ENCODE peak calls at places on chromosome 7, in five cellular contexts. L is ovary, T is GM10248, B is sigmoid colon, O is bronchial epithelial cell. Y is an unnamed sample.

GRCh38 chr7:140402178-140402835 is 1.6 kb upstream of the RAB19 start:
- DNase-seq in O (peak; percentile 46), L (no peak), T (no peak), B (no peak), Y (no peak)

GRCh38 chr7:147711429-147711828 is 879.1 kb upstream of the C7orf33 start:
- DNase-seq in T (no peak), B (no peak), L (no peak), O (no peak), Y (no peak)

GRCh38 chr7:30851651-30852359 is 59.8 kb upstream of the AQP1 start:
- DNase-seq in B (peak; percentile 89), T (no peak), O (no peak), L (no peak), Y (no peak)

GRCh38 chr7:84372155-84372621 is 177.6 kb upstream of the SEMA3A start:
- DNase-seq in T (no peak), O (peak; percentile 94), B (no peak), L (no peak), Y (no peak)

GRCh38 chr7:133484135-133484534 is 231.3 kb downstream of the EXOC4 start:
- DNase-seq in L (no peak), T (no peak), B (no peak), O (peak; percentile 55), Y (no peak)

GRCh38 chr7:29275493-29275892 is 80.9 kb downstream of the CHN2 start:
- DNase-seq in B (no peak), L (no peak), O (no peak), T (no peak), Y (no peak)

GRCh38 chr7:23486002-23486773 is 15.9 kb upstream of the IGF2BP3 start:
- DNase-seq in O (no peak), T (no peak), B (no peak), L (no peak), Y (no peak)

GRCh38 chr7:100655908-100656674 is at the start of gene ACTL6B:
- DNase-seq in O (no peak), L (peak; percentile 52), T (peak; percentile 55), B (no peak), Y (no peak)

GRCh38 chr7:122532406-122533269 is 166.3 kb downstream of the RNF133 start:
- DNase-seq in T (peak; percentile 5), B (no peak), O (peak; percentile 21), L (no peak), Y (no peak)

GRCh38 chr7:96669812-96670211 is 39.8 kb downstream of the SEM1 start:
- DNase-seq in L (no peak), T (no peak), B (no peak), O (peak; percentile 84), Y (no peak)

GRCh38 chr7:30721211-30721610 is 30.7 kb upstream of the INMT start:
- DNase-seq in L (no peak), O (no peak), T (no peak), B (no peak), Y (no peak)

GRCh38 chr7:91875851-91876250 is 4.7 kb downstream of the MTERF1 start:
- DNase-seq in O (no peak), L (no peak), T (no peak), B (no peak), Y (no peak)

GRCh38 chr7:32094516-32094915 is 24.3 kb upstream of the PDE1C start:
- DNase-seq in T (no peak), B (no peak), L (no peak), O (no peak), Y (no peak)

GRCh38 chr7:130996205-130996840 is 262.3 kb upstream of the KLF14 start:
- DNase-seq in L (no peak), O (no peak), T (no peak), B (no peak), Y (no peak)

GRCh38 chr7:55063633-55064032 is 44.8 kb downstream of the EGFR start:
- DNase-seq in B (no peak), T (no peak), O (peak; percentile 62), L (no peak), Y (no peak)

GRCh38 chr7:129066290-129067131 is 11.6 kb upstream of the TNPO3 start:
- DNase-seq in T (no peak), B (no peak), O (peak; percentile 73), L (no peak), Y (no peak)

GRCh38 chr7:107446531-107446930 is 23.3 kb upstream of the GPR22 start:
- DNase-seq in O (peak; percentile 51), T (no peak), L (no peak), B (no peak), Y (no peak)

GRCh38 chr7:112204776-112205347 is 1.3 kb downstream of the DOCK4 start:
- DNase-seq in T (peak; percentile 18), L (no peak), B (no peak), O (no peak), Y (no peak)

GRCh38 chr7:18356195-18356645 is 139.3 kb upstream of the HDAC9 start:
- DNase-seq in B (no peak), O (peak; percentile 31), L (no peak), T (peak; percentile 31), Y (peak; percentile 26)

GRCh38 chr7:12458520-12459131 is 55.0 kb upstream of the VWDE start:
- DNase-seq in L (no peak), B (no peak), T (peak; percentile 35), O (peak; percentile 34), Y (no peak)

GRCh38 chr7:70229242-70229641 is 631.0 kb downstream of the AUTS2 start:
- DNase-seq in B (no peak), O (no peak), L (no peak), T (no peak), Y (no peak)

GRCh38 chr7:120805636-120806388 is 52.1 kb downstream of the TSPAN12 start:
- DNase-seq in O (peak; percentile 41), L (peak; percentile 47), B (no peak), T (peak; percentile 53), Y (peak; percentile 11)

GRCh38 chr7:123209786-123210185 is 10.0 kb upstream of the SLC13A1 start:
- DNase-seq in O (peak; percentile 70), T (no peak), B (no peak), L (no peak), Y (no peak)

GRCh38 chr7:99864041-99864440 is 12.8 kb downstream of the OR2AE1 start:
- DNase-seq in O (no peak), L (no peak), T (no peak), B (no peak), Y (no peak)

GRCh38 chr7:30135551-30136271 is 925 bp downstream of the MTURN start:
- DNase-seq in O (peak; percentile 49), B (peak; percentile 81), L (peak; percentile 79), T (peak; percentile 57), Y (peak; percentile 47)

GRCh38 chr7:99893280-99893679 is 16.4 kb upstream of the OR2AE1 start:
- DNase-seq in L (no peak), T (no peak), B (no peak), O (no peak), Y (no peak)

GRCh38 chr7:123929620-123930019 is 4.6 kb downstream of the SPAM1 start:
- DNase-seq in T (no peak), L (no peak), B (no peak), O (no peak), Y (no peak)

GRCh38 chr7:24718977-24719491 is 38.2 kb downstream of the GSDME start:
- DNase-seq in B (no peak), O (no peak), L (no peak), T (peak; percentile 70), Y (peak; percentile 75)

GRCh38 chr7:39507866-39508551 is 58.2 kb upstream of the YAE1 start:
- DNase-seq in L (no peak), O (no peak), T (peak; percentile 15), B (no peak), Y (no peak)

DNA sequence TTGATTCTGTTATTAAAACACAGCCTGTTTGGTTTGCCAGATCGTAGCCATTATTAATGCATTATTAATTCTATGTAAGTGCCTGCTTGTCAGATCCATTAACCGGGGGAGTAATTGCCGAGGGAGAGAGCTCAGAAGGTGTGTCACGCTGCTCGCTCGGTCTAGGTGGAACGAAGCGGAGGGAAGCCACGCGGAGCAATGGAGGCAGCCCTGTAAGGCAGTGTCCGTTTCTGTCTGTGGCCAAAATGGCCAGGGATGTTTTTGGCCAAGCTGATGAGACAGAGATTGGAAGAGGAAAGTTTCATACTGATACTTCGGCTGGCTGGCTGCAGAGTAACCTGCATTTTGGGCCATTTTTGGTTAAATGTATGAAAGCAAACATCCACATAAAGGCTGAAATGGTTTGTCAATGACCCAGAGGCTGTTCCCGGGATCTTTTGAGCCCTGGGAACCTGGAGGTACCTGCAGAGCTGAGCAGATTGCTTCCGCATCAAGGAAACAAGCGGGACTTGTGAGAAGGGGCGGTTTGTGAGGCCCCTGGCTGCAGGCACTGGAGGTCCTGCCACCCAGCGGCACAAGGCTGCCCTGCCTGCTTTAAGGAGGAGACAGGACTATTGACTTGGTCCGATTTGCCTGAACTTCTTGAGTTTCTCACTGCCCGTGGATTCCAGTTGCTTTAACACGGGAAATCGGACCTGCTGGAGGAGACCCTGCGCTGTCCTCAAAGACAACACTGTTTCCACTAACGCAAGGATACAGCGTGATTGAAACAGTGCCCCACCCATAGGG is 129.9 kb downstream of the DNAJB6 start:
- DNase-seq in B (peak; percentile 42), T (no peak), O (no peak), L (no peak), Y (no peak)
- TF ChIP-seq CTCF in B (no peak), T (no peak), O (no peak), L (no peak), Y (no peak)

GRCh38 chr7:67723591-67723990 is 727.0 kb downstream of the TYW1 start:
- DNase-seq in B (no peak), T (no peak), O (no peak), L (no peak), Y (no peak)
- TF ChIP-seq CTCF in B (no peak), T (no peak), O (no peak), L (no peak), Y (no peak)

GRCh38 chr7:142670504-142670903 is 78.8 kb upstream of the PRSS1 start:
- DNase-seq in L (no peak), T (no peak), B (no peak), O (no peak), Y (no peak)
- TF ChIP-seq CTCF in L (no peak), T (no peak), B (no peak), O (no peak), Y (no peak)

DNA sequence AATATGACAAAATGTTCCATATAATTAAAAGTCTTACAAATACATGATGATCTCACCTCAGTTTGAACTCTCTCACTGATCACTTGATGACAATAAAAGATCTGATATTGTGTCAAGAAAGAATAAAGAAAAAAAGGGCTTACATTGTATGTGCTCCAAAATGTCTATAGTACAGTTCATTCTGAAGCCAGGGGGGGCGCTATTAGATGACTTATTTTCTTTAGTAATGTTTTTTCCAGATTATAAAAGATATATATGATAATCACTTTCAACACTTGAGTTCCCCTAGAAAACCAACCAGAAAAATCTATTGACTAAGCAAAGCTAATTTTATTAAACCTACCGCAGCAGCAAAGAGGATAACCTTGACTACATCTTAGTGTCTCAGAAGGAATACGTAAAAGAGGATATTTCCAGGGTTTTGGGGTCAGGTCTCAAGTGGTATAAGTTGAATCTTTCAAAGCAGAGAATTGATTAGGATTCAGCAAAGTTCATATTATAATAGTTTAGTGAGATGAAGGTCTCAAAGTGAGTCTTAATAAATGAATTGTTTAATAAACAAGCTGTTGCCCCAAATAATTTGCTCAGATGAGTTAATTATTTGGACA is 55.8 kb downstream of the PTN start:
- DNase-seq in O (no peak), L (no peak), B (no peak), T (no peak), Y (no peak)
- TF ChIP-seq CTCF in O (no peak), L (no peak), B (no peak), T (no peak), Y (peak; percentile 15)